ENCODE peak calls at places on chromosomes 4 and X, in six cellular contexts. One of them, this sample, is unnamed.

GRCh38 chr4:144734522-144734921 is 88.6 kb downstream of the HHIP start:
- DNase-seq in aorta: no peak
- DNase-seq in left cardiac atrium: no peak
- DNase-seq in anterior cingulate cortex: no peak
- DNase-seq in D341Med: no peak
- DNase-seq in heart right ventricle: no peak
- DNase-seq in this sample: no peak

GRCh38 chrX:16573781-16574180 is 76.2 kb upstream of the S100G start:
- DNase-seq in anterior cingulate cortex: no peak
- DNase-seq in aorta: no peak
- DNase-seq in heart right ventricle: no peak
- DNase-seq in D341Med: no peak
- DNase-seq in left cardiac atrium: no peak
- DNase-seq in this sample: no peak

GRCh38 chrX:150849996-150850720 is 48.3 kb downstream of the CD99L2 start:
- DNase-seq in D341Med: no peak
- DNase-seq in aorta: no peak
- DNase-seq in left cardiac atrium: no peak
- DNase-seq in heart right ventricle: no peak
- DNase-seq in anterior cingulate cortex: no peak
- DNase-seq in this sample: no peak

GRCh38 chr4:8015512-8015911 is 75.9 kb upstream of the AFAP1 start:
- DNase-seq in anterior cingulate cortex: no peak
- DNase-seq in aorta: no peak
- DNase-seq in heart right ventricle: no peak
- DNase-seq in D341Med: no peak
- DNase-seq in left cardiac atrium: no peak
- DNase-seq in this sample: no peak

GRCh38 chrX:48569958-48570357 is 4.3 kb upstream of the RBM3 start:
- DNase-seq in heart right ventricle: no peak
- DNase-seq in left cardiac atrium: no peak
- DNase-seq in D341Med: no peak
- DNase-seq in aorta: no peak
- DNase-seq in anterior cingulate cortex: no peak
- DNase-seq in this sample: no peak

GRCh38 chrX:115592997-115593734 is 32.2 kb downstream of the PLS3 start:
- DNase-seq in D341Med: no peak
- DNase-seq in aorta: no peak
- DNase-seq in heart right ventricle: no peak
- DNase-seq in anterior cingulate cortex: no peak
- DNase-seq in left cardiac atrium: no peak
- DNase-seq in this sample: no peak

GRCh38 chrX:119885554-119886428 is 9.9 kb upstream of the AKAP14 start:
- DNase-seq in left cardiac atrium: no peak
- DNase-seq in aorta: no peak
- DNase-seq in anterior cingulate cortex: no peak
- DNase-seq in heart right ventricle: peak; percentile 4
- DNase-seq in D341Med: no peak
- DNase-seq in this sample: no peak

GRCh38 chrX:115560211-115560977 is 580 bp upstream of the PLS3 start:
- DNase-seq in left cardiac atrium: no peak
- DNase-seq in D341Med: peak; percentile 2
- DNase-seq in aorta: no peak
- DNase-seq in heart right ventricle: no peak
- DNase-seq in anterior cingulate cortex: no peak
- DNase-seq in this sample: no peak

GRCh38 chr4:2193321-2193720 is 48.6 kb downstream of the HAUS3 start:
- DNase-seq in anterior cingulate cortex: no peak
- DNase-seq in aorta: no peak
- DNase-seq in D341Med: no peak
- DNase-seq in heart right ventricle: no peak
- DNase-seq in left cardiac atrium: no peak
- DNase-seq in this sample: no peak

GRCh38 chr4:10831727-10832408 is 147.3 kb upstream of the CLNK start:
- DNase-seq in heart right ventricle: no peak
- DNase-seq in anterior cingulate cortex: no peak
- DNase-seq in D341Med: no peak
- DNase-seq in aorta: no peak
- DNase-seq in left cardiac atrium: no peak
- DNase-seq in this sample: no peak

GRCh38 chrX:48728653-48729052 is 32.1 kb downstream of the SUV39H1 start:
- DNase-seq in heart right ventricle: no peak
- DNase-seq in D341Med: no peak
- DNase-seq in aorta: no peak
- DNase-seq in anterior cingulate cortex: no peak
- DNase-seq in left cardiac atrium: no peak
- DNase-seq in this sample: no peak

GRCh38 chrX:72366746-72367145 is 61.0 kb upstream of the CITED1 start:
- DNase-seq in aorta: no peak
- DNase-seq in heart right ventricle: no peak
- DNase-seq in left cardiac atrium: no peak
- DNase-seq in anterior cingulate cortex: no peak
- DNase-seq in D341Med: no peak
- DNase-seq in this sample: no peak

GRCh38 chr4:71184195-71184781 is 154.5 kb upstream of the SLC4A4 start:
- DNase-seq in D341Med: peak; percentile 51
- DNase-seq in left cardiac atrium: peak; percentile 22
- DNase-seq in anterior cingulate cortex: no peak
- DNase-seq in aorta: no peak
- DNase-seq in heart right ventricle: peak; percentile 25
- DNase-seq in this sample: no peak

GRCh38 chr4:173013232-173013932 is 155.2 kb upstream of the GALNT7 start:
- DNase-seq in D341Med: peak; percentile 63
- DNase-seq in heart right ventricle: peak; percentile 38
- DNase-seq in left cardiac atrium: no peak
- DNase-seq in anterior cingulate cortex: no peak
- DNase-seq in aorta: no peak
- DNase-seq in this sample: no peak

GRCh38 chrX:148872153-148872540 is 371.7 kb downstream of the AFF2 start:
- DNase-seq in heart right ventricle: no peak
- DNase-seq in left cardiac atrium: no peak
- DNase-seq in anterior cingulate cortex: no peak
- DNase-seq in aorta: no peak
- DNase-seq in D341Med: no peak
- DNase-seq in this sample: no peak

GRCh38 chrX:9683350-9683749 is 82.3 kb downstream of the GPR143 start:
- DNase-seq in aorta: no peak
- DNase-seq in D341Med: no peak
- DNase-seq in left cardiac atrium: no peak
- DNase-seq in heart right ventricle: no peak
- DNase-seq in anterior cingulate cortex: no peak
- DNase-seq in this sample: no peak

GRCh38 chrX:3320471-3321046 is 25.9 kb downstream of the MXRA5 start:
- DNase-seq in heart right ventricle: no peak
- DNase-seq in D341Med: no peak
- DNase-seq in aorta: no peak
- DNase-seq in left cardiac atrium: no peak
- DNase-seq in anterior cingulate cortex: no peak
- DNase-seq in this sample: no peak

GRCh38 chr4:138494931-138495330 is 252.8 kb upstream of the SLC7A11 start:
- DNase-seq in left cardiac atrium: no peak
- DNase-seq in heart right ventricle: no peak
- DNase-seq in D341Med: peak; percentile 53
- DNase-seq in anterior cingulate cortex: no peak
- DNase-seq in aorta: no peak
- DNase-seq in this sample: no peak

GRCh38 chr4:146257511-146257910 is 43.2 kb downstream of the REELD1 start:
- DNase-seq in aorta: no peak
- DNase-seq in D341Med: no peak
- DNase-seq in heart right ventricle: no peak
- DNase-seq in left cardiac atrium: no peak
- DNase-seq in anterior cingulate cortex: no peak
- DNase-seq in this sample: no peak

GRCh38 chr4:52037730-52038108 is 380 bp downstream of the SGCB start:
- DNase-seq in D341Med: peak; percentile 83
- DNase-seq in aorta: peak; percentile 60
- DNase-seq in left cardiac atrium: peak; percentile 36
- DNase-seq in anterior cingulate cortex: no peak
- DNase-seq in heart right ventricle: peak; percentile 38
- DNase-seq in this sample: peak; percentile 57

GRCh38 chr4:181204109-181204508 is 1039.1 kb upstream of the TENM3 start:
- DNase-seq in heart right ventricle: no peak
- DNase-seq in anterior cingulate cortex: no peak
- DNase-seq in aorta: no peak
- DNase-seq in D341Med: no peak
- DNase-seq in left cardiac atrium: no peak
- DNase-seq in this sample: no peak

GRCh38 chr4:141702472-141703182 is 66.2 kb downstream of the IL15 start:
- DNase-seq in aorta: no peak
- DNase-seq in anterior cingulate cortex: no peak
- DNase-seq in left cardiac atrium: no peak
- DNase-seq in heart right ventricle: no peak
- DNase-seq in D341Med: no peak
- DNase-seq in this sample: no peak

GRCh38 chrX:23390979-23391378 is 56.3 kb downstream of the PTCHD1 start:
- DNase-seq in D341Med: no peak
- DNase-seq in aorta: no peak
- DNase-seq in anterior cingulate cortex: no peak
- DNase-seq in heart right ventricle: no peak
- DNase-seq in left cardiac atrium: no peak
- DNase-seq in this sample: no peak

GRCh38 chrX:67290489-67291220 is 253.2 kb upstream of the AR start:
- DNase-seq in heart right ventricle: no peak
- DNase-seq in left cardiac atrium: no peak
- DNase-seq in D341Med: no peak
- DNase-seq in anterior cingulate cortex: no peak
- DNase-seq in aorta: no peak
- DNase-seq in this sample: no peak

GRCh38 chr4:145012841-145013240 is 85.2 kb downstream of the ANAPC10 start:
- DNase-seq in left cardiac atrium: no peak
- DNase-seq in anterior cingulate cortex: no peak
- DNase-seq in heart right ventricle: no peak
- DNase-seq in aorta: no peak
- DNase-seq in D341Med: no peak
- DNase-seq in this sample: no peak

GRCh38 chrX:73289039-73289438 is 74.4 kb upstream of the NAP1L2 start:
- DNase-seq in heart right ventricle: no peak
- DNase-seq in D341Med: no peak
- DNase-seq in aorta: no peak
- DNase-seq in left cardiac atrium: no peak
- DNase-seq in anterior cingulate cortex: no peak
- DNase-seq in this sample: no peak

GRCh38 chr4:25795566-25796454 is 67.0 kb downstream of the SEL1L3 start:
- DNase-seq in left cardiac atrium: no peak
- DNase-seq in heart right ventricle: no peak
- DNase-seq in aorta: no peak
- DNase-seq in D341Med: no peak
- DNase-seq in anterior cingulate cortex: no peak
- DNase-seq in this sample: no peak

GRCh38 chr4:121484633-121485032 is 103.8 kb upstream of the QRFPR start:
- DNase-seq in anterior cingulate cortex: no peak
- DNase-seq in aorta: no peak
- DNase-seq in heart right ventricle: no peak
- DNase-seq in left cardiac atrium: peak; percentile 40
- DNase-seq in D341Med: peak; percentile 68
- DNase-seq in this sample: no peak

GRCh38 chr4:53908661-53909078 is 155.7 kb downstream of the CHIC2 start:
- DNase-seq in left cardiac atrium: no peak
- DNase-seq in aorta: no peak
- DNase-seq in heart right ventricle: peak; percentile 59
- DNase-seq in anterior cingulate cortex: no peak
- DNase-seq in D341Med: peak; percentile 53
- DNase-seq in this sample: no peak

GRCh38 chrX:130125090-130125489 is 14.8 kb upstream of the ELF4 start:
- DNase-seq in aorta: peak; percentile 71
- DNase-seq in left cardiac atrium: peak; percentile 79
- DNase-seq in D341Med: no peak
- DNase-seq in heart right ventricle: peak; percentile 62
- DNase-seq in anterior cingulate cortex: no peak
- DNase-seq in this sample: no peak

GRCh38 chr4:36260714-36261113 is 16.4 kb upstream of the ARAP2 start:
- DNase-seq in left cardiac atrium: no peak
- DNase-seq in D341Med: no peak
- DNase-seq in heart right ventricle: no peak
- DNase-seq in aorta: no peak
- DNase-seq in anterior cingulate cortex: peak; percentile 13
- DNase-seq in this sample: no peak

GRCh38 chrX:53284684-53285447 is 3.5 kb upstream of the IQSEC2 start:
- DNase-seq in D341Med: peak; percentile 80
- DNase-seq in left cardiac atrium: peak; percentile 65
- DNase-seq in aorta: peak; percentile 67
- DNase-seq in anterior cingulate cortex: no peak
- DNase-seq in heart right ventricle: peak; percentile 40
- DNase-seq in this sample: peak; percentile 39

GRCh38 chrX:41085883-41086626 is 810 bp downstream of the USP9X start:
- DNase-seq in D341Med: peak; percentile 59
- DNase-seq in heart right ventricle: peak; percentile 58
- DNase-seq in anterior cingulate cortex: no peak
- DNase-seq in left cardiac atrium: peak; percentile 64
- DNase-seq in aorta: peak; percentile 75
- DNase-seq in this sample: peak; percentile 51

GRCh38 chr4:57945298-57945697 is 835.1 kb upstream of the IGFBP7 start:
- DNase-seq in D341Med: no peak
- DNase-seq in heart right ventricle: no peak
- DNase-seq in anterior cingulate cortex: no peak
- DNase-seq in left cardiac atrium: no peak
- DNase-seq in aorta: no peak
- DNase-seq in this sample: no peak

GRCh38 chrX:49922291-49923241 is at the start of gene CLCN5:
- DNase-seq in anterior cingulate cortex: peak; percentile 74
- DNase-seq in aorta: peak; percentile 97
- DNase-seq in heart right ventricle: peak; percentile 93
- DNase-seq in D341Med: peak; percentile 95
- DNase-seq in left cardiac atrium: peak; percentile 96
- DNase-seq in this sample: peak; percentile 80

GRCh38 chrX:101263766-101264165 is 27.4 kb downstream of the TAF7L start:
- DNase-seq in heart right ventricle: no peak
- DNase-seq in anterior cingulate cortex: no peak
- DNase-seq in aorta: no peak
- DNase-seq in left cardiac atrium: no peak
- DNase-seq in D341Med: no peak
- DNase-seq in this sample: no peak

GRCh38 chr4:47468686-47469365 is 5.3 kb upstream of the COMMD8 start:
- DNase-seq in anterior cingulate cortex: no peak
- DNase-seq in D341Med: no peak
- DNase-seq in left cardiac atrium: no peak
- DNase-seq in aorta: no peak
- DNase-seq in heart right ventricle: no peak
- DNase-seq in this sample: no peak

This sample was measured in hypothalamus.